ENCODE peak calls at places on chromosomes 7 and 10, in six cellular contexts. N is Peyer's patch, C is WERI-Rb-1, M is ascending aorta, U is breast epithelium, E is AG04450. O is an unnamed sample.
A peak's percentile ranks its signal among the peaks of the same experiment; 100 is the strongest.

GRCh38 chr7:43625453-43625852 is 42.5 kb downstream of the STK17A start:
- DNase-seq in N (peak; percentile 80), C (no peak), M (no peak), U (no peak), E (no peak), O (no peak)

GRCh38 chr7:151696738-151697514 is 177.2 kb upstream of the RHEB start:
- DNase-seq in N (peak; percentile 93), C (peak; percentile 37), M (no peak), U (no peak), E (no peak), O (peak; percentile 90)

GRCh38 chr10:57692255-57692980 is 575.3 kb downstream of the IPMK start:
- DNase-seq in N (no peak), C (no peak), M (no peak), U (peak; percentile 18), E (no peak), O (no peak)

GRCh38 chr7:87498893-87499292 is 23.4 kb upstream of the ABCB4 start:
- DNase-seq in N (peak; percentile 49), C (no peak), M (no peak), U (no peak), E (no peak), O (no peak)

GRCh38 chr10:33252324-33252723 is 82.1 kb downstream of the NRP1 start:
- DNase-seq in N (no peak), C (no peak), M (no peak), U (no peak), E (no peak), O (no peak)

GRCh38 chr7:44305564-44306507 is 19.6 kb downstream of the CAMK2B start:
- DNase-seq in N (no peak), C (no peak), M (peak; percentile 50), U (peak; percentile 16), E (no peak), O (peak; percentile 22)

GRCh38 chr7:18995270-18995671 is 122.2 kb downstream of the TWIST1 start:
- DNase-seq in N (no peak), C (no peak), M (no peak), U (no peak), E (no peak), O (no peak)

GRCh38 chr10:58954163-58954562 is 222.3 kb upstream of the PHYHIPL start:
- DNase-seq in N (no peak), C (no peak), M (no peak), U (no peak), E (no peak), O (no peak)

GRCh38 chr7:80039255-80039884 is 95.3 kb upstream of the GNAI1 start:
- DNase-seq in N (no peak), C (no peak), M (no peak), U (no peak), E (no peak), O (no peak)

GRCh38 chr7:39317107-39317506 is 249.1 kb upstream of the YAE1 start:
- DNase-seq in N (no peak), C (no peak), M (no peak), U (no peak), E (no peak), O (no peak)

GRCh38 chr10:43861966-43862751 is 213.5 kb upstream of the ZNF32 start:
- DNase-seq in N (peak; percentile 60), C (no peak), M (peak; percentile 81), U (no peak), E (peak; percentile 84), O (no peak)

GRCh38 chr10:79910344-79910743 is 38.6 kb downstream of the SFTPD start:
- DNase-seq in N (no peak), C (no peak), M (no peak), U (no peak), E (no peak), O (no peak)

GRCh38 chr10:79905322-79906314 is 43.3 kb downstream of the SFTPD start:
- DNase-seq in N (no peak), C (no peak), M (no peak), U (no peak), E (no peak), O (no peak)

GRCh38 chr10:79904671-79905321 is 44.1 kb downstream of the SFTPD start:
- DNase-seq in N (peak; percentile 67), C (peak; percentile 78), M (peak; percentile 83), U (no peak), E (no peak), O (peak; percentile 78)
- H3K27me3 ChIP-seq in N (no peaks in the 10 kb centered on the region), C (no peaks in the 10 kb centered on the region), M (no peaks in the 10 kb centered on the region), U (no peaks in the 10 kb centered on the region), E (peaks cover 8% of the 10 kb centered on the region), O (peaks cover 4% of the 10 kb centered on the region)

DNA sequence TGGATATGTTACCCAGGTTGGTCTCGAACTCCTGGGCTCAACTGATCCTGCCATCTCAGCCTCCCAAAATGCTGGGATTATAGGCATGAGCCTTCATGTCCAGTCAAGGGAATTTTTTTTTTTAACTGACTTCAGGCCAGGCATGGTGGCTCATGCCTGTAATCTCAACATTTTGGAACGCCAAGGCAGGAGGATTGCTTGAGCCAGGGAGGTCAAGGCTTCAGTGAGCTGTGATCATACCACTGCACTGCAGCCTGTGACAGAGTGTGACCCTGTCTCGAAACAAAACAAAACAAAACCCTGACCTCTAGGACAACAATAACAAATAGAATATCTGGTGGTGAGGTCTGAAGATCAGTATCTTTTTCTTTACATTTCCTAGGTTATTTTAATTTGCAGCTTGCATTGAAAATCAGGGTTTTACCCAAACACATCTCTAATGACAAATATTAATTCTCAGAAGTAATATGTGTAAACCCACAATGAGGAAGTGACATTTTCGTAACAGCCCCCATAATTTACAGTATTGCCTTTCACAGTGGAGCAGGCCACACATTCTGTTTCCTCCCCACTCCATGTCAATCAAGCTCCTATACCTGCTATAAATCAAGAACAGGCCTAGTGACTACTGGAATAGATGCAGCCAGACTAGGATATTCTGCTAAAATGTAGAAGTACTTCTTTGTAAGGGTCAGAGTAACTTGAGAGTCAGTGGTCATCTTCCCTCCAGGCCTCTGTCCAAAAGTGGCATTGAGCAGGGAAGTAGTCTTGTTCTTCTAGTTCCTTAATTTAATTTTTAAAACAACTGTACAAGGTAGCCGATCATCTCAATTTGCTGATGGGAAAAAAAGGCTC is 43.3 kb upstream of the ECHDC3 start:
- DNase-seq in N (no peak), C (no peak), M (no peak), U (no peak), E (no peak), O (no peak)
- H3K4me3 ChIP-seq in N (no peak overlapping the region), C (no peak overlapping the region), M (no peak overlapping the region), U (no peak overlapping the region), E (no peak overlapping the region), O (no peak overlapping the region)

DNA sequence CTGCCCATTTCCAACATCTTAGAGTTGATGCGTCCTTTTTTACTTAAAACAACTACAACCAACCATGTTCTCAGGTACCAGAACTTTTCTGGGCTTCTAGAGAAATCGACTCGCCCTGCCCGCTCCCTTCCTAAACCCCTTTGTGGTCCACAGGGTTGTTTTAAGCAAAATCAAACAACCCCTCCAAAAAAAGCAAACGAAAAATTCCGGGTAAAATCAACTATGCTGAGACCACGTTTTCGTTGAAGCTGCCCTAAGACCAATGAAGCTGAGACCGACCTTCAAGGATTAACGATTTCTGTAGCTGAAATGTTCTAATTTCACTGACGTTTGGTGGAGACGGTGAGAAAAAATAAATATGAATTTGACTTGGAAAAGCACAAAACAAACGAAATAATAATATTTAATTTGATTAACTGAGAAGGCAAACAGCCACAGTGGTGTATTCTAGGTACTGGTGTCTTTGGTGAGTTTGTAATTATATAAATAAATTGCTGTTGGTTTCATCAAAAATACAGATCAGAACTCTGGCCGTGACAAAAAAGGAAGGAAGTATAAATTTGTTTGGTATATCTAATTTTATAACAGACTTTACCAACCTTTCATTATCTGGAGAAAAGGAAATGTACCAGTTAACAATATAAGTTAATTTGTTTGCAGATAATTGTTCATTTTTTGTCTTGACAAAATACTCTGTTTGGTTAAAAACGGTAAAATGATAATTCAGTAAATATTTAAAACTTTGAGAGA is 4.7 kb upstream of the IGF2BP3 start:
- DNase-seq in N (no peak), C (no peak), M (no peak), U (no peak), E (no peak), O (no peak)
- H3K27me3 ChIP-seq in N (peaks cover 7% of the 10 kb centered on the region), C (no peaks in the 10 kb centered on the region), M (peaks cover 64% of the 10 kb centered on the region), U (peaks cover 13% of the 10 kb centered on the region), E (no peaks in the 10 kb centered on the region), O (no peaks in the 10 kb centered on the region)

DNA sequence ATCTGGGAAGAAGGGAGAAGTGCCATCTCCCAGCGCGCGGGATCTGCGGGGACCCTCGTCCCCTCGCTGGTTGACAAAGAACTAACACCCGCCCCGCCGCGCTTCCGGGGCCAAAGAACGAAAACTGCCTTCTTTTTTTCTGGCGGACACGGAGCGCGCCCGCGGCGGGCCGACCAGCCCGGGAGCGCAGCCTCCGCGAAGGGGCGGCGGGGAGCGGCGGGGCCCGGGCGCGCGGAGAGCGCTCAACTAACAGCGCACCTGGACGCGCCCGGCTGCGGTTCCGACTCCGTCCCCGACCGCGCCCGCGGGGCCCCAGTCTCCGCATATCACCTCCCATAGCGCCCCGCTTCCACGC is 380 bp downstream of the PDLIM1 start:
- DNase-seq in N (no peak), C (no peak), M (no peak), U (no peak), E (no peak), O (peak; percentile 74)
- H3K4me3 ChIP-seq in N (peak overlapping the region; percentile 89), C (peak overlapping the region; percentile 83), M (peak overlapping the region; percentile 98), U (peak overlapping the region; percentile 96), E (peak overlapping the region; percentile 92), O (peak overlapping the region; percentile 96)

DNA sequence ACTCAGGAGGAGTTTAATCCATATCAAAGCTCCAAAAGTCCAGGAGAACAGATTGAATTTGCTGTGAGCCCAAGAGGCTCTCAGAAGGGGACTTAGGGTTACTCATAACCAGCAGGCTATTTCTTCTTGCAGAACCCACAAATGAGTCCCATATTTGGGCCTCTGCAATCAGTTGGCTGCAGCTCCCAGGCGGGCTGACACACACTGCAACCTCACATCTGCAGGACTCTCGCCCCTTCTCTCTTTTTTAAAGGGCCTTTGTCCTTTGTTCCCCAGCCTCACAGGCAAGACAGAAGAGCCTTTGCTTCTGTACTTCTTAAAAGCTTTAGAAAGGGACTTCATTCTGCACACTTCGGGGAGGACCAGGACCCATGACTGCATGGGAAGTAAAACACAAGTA is 26.7 kb downstream of the CREB3L2 start:
- DNase-seq in N (no peak), C (no peak), M (peak; percentile 79), U (no peak), E (no peak), O (no peak)
- H3K27me3 ChIP-seq in N (no peaks in the 10 kb centered on the region), C (no peaks in the 10 kb centered on the region), M (no peaks in the 10 kb centered on the region), U (no peaks in the 10 kb centered on the region), E (no peaks in the 10 kb centered on the region), O (no peaks in the 10 kb centered on the region)

DNA sequence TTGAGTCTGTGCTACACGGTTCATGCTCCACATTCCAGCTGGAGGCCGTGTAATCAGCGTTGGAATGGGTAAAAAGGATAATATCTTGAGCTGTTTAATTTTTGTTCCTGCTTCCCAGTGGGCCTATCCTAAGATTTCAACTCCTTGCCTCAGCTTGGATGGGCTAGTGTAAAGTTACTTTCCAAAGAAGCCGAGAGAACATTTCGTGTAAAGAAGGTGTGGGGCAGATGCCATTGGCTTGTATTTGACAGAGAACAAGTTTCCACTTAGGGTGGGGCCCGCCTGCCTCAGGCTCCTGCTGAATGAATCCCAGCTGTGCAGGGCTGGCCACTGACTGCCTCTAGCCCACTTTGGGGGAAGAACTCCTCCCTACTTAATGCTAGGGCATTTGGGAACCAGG is 125.9 kb upstream of the LYZL2 start:
- DNase-seq in N (no peak), C (no peak), M (no peak), U (no peak), E (peak; percentile 10), O (no peak)
- H3K4me3 ChIP-seq in N (no peak overlapping the region), C (no peak overlapping the region), M (no peak overlapping the region), U (no peak overlapping the region), E (no peak overlapping the region), O (no peak overlapping the region)